ENCODE peak calls at places on chromosomes 4 and X, in eight cellular contexts. One of them, this sample, is unnamed.

GRCh38 chr4:133000012-133000411 is 149.1 kb upstream of the PCDH10 start:
- DNase-seq in nephron progenitor cell: no peak
- DNase-seq in psoas muscle: no peak
- DNase-seq in sigmoid colon: no peak
- DNase-seq in pancreas: no peak
- DNase-seq in AG09309: no peak
- DNase-seq in CD4-positive, alpha-beta T cell: no peak
- DNase-seq in PC-9: no peak
- DNase-seq in this sample: no peak

GRCh38 chrX:153304988-153305736 is 16.4 kb downstream of the PNMA6F start:
- DNase-seq in sigmoid colon: no peak
- DNase-seq in pancreas: no peak
- DNase-seq in psoas muscle: no peak
- DNase-seq in AG09309: no peak
- DNase-seq in PC-9: no peak
- DNase-seq in nephron progenitor cell: no peak
- DNase-seq in CD4-positive, alpha-beta T cell: no peak
- DNase-seq in this sample: no peak

GRCh38 chrX:40694833-40695232 is 40.5 kb downstream of the MED14 start:
- DNase-seq in nephron progenitor cell: no peak
- DNase-seq in CD4-positive, alpha-beta T cell: no peak
- DNase-seq in PC-9: no peak
- DNase-seq in pancreas: no peak
- DNase-seq in AG09309: no peak
- DNase-seq in psoas muscle: no peak
- DNase-seq in sigmoid colon: no peak
- DNase-seq in this sample: no peak

GRCh38 chrX:23515028-23515427 is 152.3 kb upstream of the PRDX4 start:
- DNase-seq in pancreas: peak
- DNase-seq in psoas muscle: no peak
- DNase-seq in PC-9: no peak
- DNase-seq in AG09309: no peak
- DNase-seq in CD4-positive, alpha-beta T cell: no peak
- DNase-seq in nephron progenitor cell: no peak
- DNase-seq in sigmoid colon: no peak
- DNase-seq in this sample: no peak

GRCh38 chr4:3403104-3403906 is 38.5 kb upstream of the HGFAC start:
- DNase-seq in AG09309: no peak
- DNase-seq in psoas muscle: no peak
- DNase-seq in sigmoid colon: peak
- DNase-seq in nephron progenitor cell: no peak
- DNase-seq in CD4-positive, alpha-beta T cell: no peak
- DNase-seq in PC-9: no peak
- DNase-seq in pancreas: no peak
- DNase-seq in this sample: no peak

GRCh38 chr4:182843813-182844325 is 73.3 kb downstream of the DCTD start:
- DNase-seq in sigmoid colon: no peak
- DNase-seq in CD4-positive, alpha-beta T cell: no peak
- DNase-seq in PC-9: no peak
- DNase-seq in pancreas: no peak
- DNase-seq in AG09309: no peak
- DNase-seq in nephron progenitor cell: no peak
- DNase-seq in psoas muscle: no peak
- DNase-seq in this sample: no peak

GRCh38 chr4:184479516-184479950 is 5.2 kb upstream of the IRF2 start:
- DNase-seq in CD4-positive, alpha-beta T cell: no peak
- DNase-seq in sigmoid colon: no peak
- DNase-seq in nephron progenitor cell: no peak
- DNase-seq in PC-9: no peak
- DNase-seq in AG09309: no peak
- DNase-seq in psoas muscle: no peak
- DNase-seq in pancreas: no peak
- DNase-seq in this sample: no peak

GRCh38 chrX:6363193-6363592 is 134.5 kb upstream of the NLGN4X start:
- DNase-seq in pancreas: no peak
- DNase-seq in AG09309: no peak
- DNase-seq in CD4-positive, alpha-beta T cell: no peak
- DNase-seq in nephron progenitor cell: no peak
- DNase-seq in sigmoid colon: no peak
- DNase-seq in psoas muscle: no peak
- DNase-seq in PC-9: no peak
- DNase-seq in this sample: no peak

GRCh38 chr4:173498023-173498422 is 32.0 kb downstream of the HAND2 start:
- DNase-seq in pancreas: no peak
- DNase-seq in PC-9: no peak
- DNase-seq in AG09309: no peak
- DNase-seq in nephron progenitor cell: no peak
- DNase-seq in sigmoid colon: no peak
- DNase-seq in psoas muscle: no peak
- DNase-seq in CD4-positive, alpha-beta T cell: no peak
- DNase-seq in this sample: no peak

GRCh38 chrX:65578346-65578745 is 43.8 kb upstream of the LAS1L start:
- DNase-seq in psoas muscle: no peak
- DNase-seq in pancreas: no peak
- DNase-seq in AG09309: no peak
- DNase-seq in sigmoid colon: no peak
- DNase-seq in CD4-positive, alpha-beta T cell: no peak
- DNase-seq in PC-9: no peak
- DNase-seq in nephron progenitor cell: no peak
- DNase-seq in this sample: no peak

GRCh38 chrX:118350221-118350620 is 4.3 kb downstream of the WDR44 start:
- DNase-seq in sigmoid colon: no peak
- DNase-seq in pancreas: no peak
- DNase-seq in PC-9: no peak
- DNase-seq in nephron progenitor cell: no peak
- DNase-seq in AG09309: no peak
- DNase-seq in psoas muscle: no peak
- DNase-seq in CD4-positive, alpha-beta T cell: no peak
- DNase-seq in this sample: no peak

GRCh38 chr4:153901220-153901619 is 112.3 kb upstream of the SFRP2 start:
- DNase-seq in nephron progenitor cell: no peak
- DNase-seq in CD4-positive, alpha-beta T cell: no peak
- DNase-seq in psoas muscle: no peak
- DNase-seq in pancreas: no peak
- DNase-seq in PC-9: no peak
- DNase-seq in sigmoid colon: no peak
- DNase-seq in AG09309: no peak
- DNase-seq in this sample: no peak

GRCh38 chrX:57573754-57574153 is 18.1 kb upstream of the ZXDB start:
- DNase-seq in psoas muscle: no peak
- DNase-seq in AG09309: no peak
- DNase-seq in PC-9: no peak
- DNase-seq in CD4-positive, alpha-beta T cell: no peak
- DNase-seq in sigmoid colon: no peak
- DNase-seq in nephron progenitor cell: peak
- DNase-seq in pancreas: no peak
- DNase-seq in this sample: no peak

GRCh38 chr4:88600129-88600849 is 8.0 kb downstream of the HERC3 start:
- DNase-seq in sigmoid colon: no peak
- DNase-seq in AG09309: peak
- DNase-seq in psoas muscle: no peak
- DNase-seq in CD4-positive, alpha-beta T cell: no peak
- DNase-seq in nephron progenitor cell: no peak
- DNase-seq in PC-9: peak
- DNase-seq in pancreas: no peak
- DNase-seq in this sample: no peak

GRCh38 chrX:150648296-150648940 is 44.8 kb upstream of the MTMR1 start:
- DNase-seq in AG09309: no peak
- DNase-seq in sigmoid colon: no peak
- DNase-seq in psoas muscle: no peak
- DNase-seq in pancreas: no peak
- DNase-seq in nephron progenitor cell: no peak
- DNase-seq in PC-9: no peak
- DNase-seq in CD4-positive, alpha-beta T cell: no peak
- DNase-seq in this sample: no peak

GRCh38 chrX:1685460-1685859 is 70.6 kb downstream of the ASMT start:
- DNase-seq in PC-9: no peak
- DNase-seq in nephron progenitor cell: no peak
- DNase-seq in CD4-positive, alpha-beta T cell: no peak
- DNase-seq in psoas muscle: no peak
- DNase-seq in pancreas: no peak
- DNase-seq in sigmoid colon: no peak
- DNase-seq in AG09309: no peak
- DNase-seq in this sample: no peak

GRCh38 chr4:8939887-8940742 is 68.5 kb upstream of the HMX1 start:
- DNase-seq in PC-9: no peak
- DNase-seq in psoas muscle: no peak
- DNase-seq in nephron progenitor cell: no peak
- DNase-seq in sigmoid colon: no peak
- DNase-seq in CD4-positive, alpha-beta T cell: no peak
- DNase-seq in AG09309: no peak
- DNase-seq in pancreas: no peak
- DNase-seq in this sample: no peak

GRCh38 chr4:77579406-77580076 is 26.1 kb upstream of the CXCL13 start:
- DNase-seq in nephron progenitor cell: no peak
- DNase-seq in AG09309: peak
- DNase-seq in sigmoid colon: no peak
- DNase-seq in psoas muscle: no peak
- DNase-seq in PC-9: peak
- DNase-seq in pancreas: no peak
- DNase-seq in CD4-positive, alpha-beta T cell: no peak
- DNase-seq in this sample: no peak

GRCh38 chr4:77576351-77576750 is 29.3 kb upstream of the CXCL13 start:
- DNase-seq in CD4-positive, alpha-beta T cell: no peak
- DNase-seq in PC-9: no peak
- DNase-seq in pancreas: no peak
- DNase-seq in nephron progenitor cell: no peak
- DNase-seq in AG09309: no peak
- DNase-seq in sigmoid colon: no peak
- DNase-seq in psoas muscle: no peak
- DNase-seq in this sample: no peak

GRCh38 chr4:77582151-77582550 is 23.5 kb upstream of the CXCL13 start:
- DNase-seq in sigmoid colon: no peak
- DNase-seq in psoas muscle: no peak
- DNase-seq in PC-9: no peak
- DNase-seq in CD4-positive, alpha-beta T cell: no peak
- DNase-seq in pancreas: no peak
- DNase-seq in nephron progenitor cell: no peak
- DNase-seq in AG09309: no peak
- DNase-seq in this sample: no peak

GRCh38 chr4:77581724-77582123 is 23.9 kb upstream of the CXCL13 start:
- DNase-seq in AG09309: no peak
- DNase-seq in nephron progenitor cell: no peak
- DNase-seq in CD4-positive, alpha-beta T cell: no peak
- DNase-seq in sigmoid colon: no peak
- DNase-seq in PC-9: peak
- DNase-seq in psoas muscle: no peak
- DNase-seq in pancreas: no peak
- DNase-seq in this sample: no peak

GRCh38 chr4:77578145-77578544 is 27.5 kb upstream of the CXCL13 start:
- DNase-seq in nephron progenitor cell: no peak
- DNase-seq in PC-9: no peak
- DNase-seq in pancreas: no peak
- DNase-seq in CD4-positive, alpha-beta T cell: no peak
- DNase-seq in AG09309: no peak
- DNase-seq in psoas muscle: no peak
- DNase-seq in sigmoid colon: no peak
- DNase-seq in this sample: no peak
- TF ChIP-seq CTCF in nephron progenitor cell: no peak
- TF ChIP-seq CTCF in PC-9: no peak
- TF ChIP-seq CTCF in pancreas: no peak
- TF ChIP-seq CTCF in CD4-positive, alpha-beta T cell: no peak
- TF ChIP-seq CTCF in AG09309: peak
- TF ChIP-seq CTCF in psoas muscle: no peak
- TF ChIP-seq CTCF in sigmoid colon: no peak
- TF ChIP-seq CTCF in this sample: no peak

GRCh38 chrX:95076449-95076848 is 1402.4 kb downstream of the FAM133A start:
- DNase-seq in PC-9: no peak
- DNase-seq in pancreas: no peak
- DNase-seq in nephron progenitor cell: peak
- DNase-seq in psoas muscle: no peak
- DNase-seq in AG09309: no peak
- DNase-seq in sigmoid colon: no peak
- DNase-seq in CD4-positive, alpha-beta T cell: no peak
- DNase-seq in this sample: no peak
- TF ChIP-seq CTCF in PC-9: peak
- TF ChIP-seq CTCF in pancreas: no peak
- TF ChIP-seq CTCF in nephron progenitor cell: peak
- TF ChIP-seq CTCF in psoas muscle: peak
- TF ChIP-seq CTCF in AG09309: peak
- TF ChIP-seq CTCF in sigmoid colon: no peak
- TF ChIP-seq CTCF in CD4-positive, alpha-beta T cell: no peak
- TF ChIP-seq CTCF in this sample: no peak

DNA sequence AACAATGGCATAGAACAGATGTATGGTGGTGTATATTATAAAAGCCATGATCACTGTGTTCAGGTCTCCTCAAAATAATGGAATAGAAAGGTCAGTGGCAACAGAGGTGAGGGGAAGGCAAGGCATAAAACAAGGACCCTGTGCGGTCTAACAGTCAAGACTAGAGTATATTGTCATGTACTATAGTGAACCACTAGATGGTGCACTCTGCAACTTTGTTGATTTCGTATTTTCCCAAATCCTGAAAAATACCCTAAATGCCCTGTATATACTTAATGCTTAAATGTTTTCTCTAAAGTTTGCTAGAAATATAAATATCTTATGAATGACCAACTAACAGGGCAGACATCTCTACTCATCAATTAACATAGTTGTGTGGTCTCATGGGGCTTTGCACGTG is 453.0 kb downstream of the PCDH11X start:
- DNase-seq in sigmoid colon: no peak
- DNase-seq in psoas muscle: no peak
- DNase-seq in AG09309: no peak
- DNase-seq in nephron progenitor cell: no peak
- DNase-seq in CD4-positive, alpha-beta T cell: no peak
- DNase-seq in pancreas: no peak
- DNase-seq in PC-9: no peak
- DNase-seq in this sample: no peak
- TF ChIP-seq CTCF in sigmoid colon: no peak
- TF ChIP-seq CTCF in psoas muscle: peak
- TF ChIP-seq CTCF in AG09309: peak
- TF ChIP-seq CTCF in nephron progenitor cell: peak
- TF ChIP-seq CTCF in CD4-positive, alpha-beta T cell: no peak
- TF ChIP-seq CTCF in pancreas: peak
- TF ChIP-seq CTCF in PC-9: peak
- TF ChIP-seq CTCF in this sample: no peak

GRCh38 chr4:163195247-163195765 is 28.6 kb upstream of the NAF1 start:
- DNase-seq in AG09309: no peak
- DNase-seq in sigmoid colon: no peak
- DNase-seq in psoas muscle: no peak
- DNase-seq in pancreas: no peak
- DNase-seq in CD4-positive, alpha-beta T cell: no peak
- DNase-seq in PC-9: no peak
- DNase-seq in nephron progenitor cell: no peak
- DNase-seq in this sample: no peak

GRCh38 chr4:163200950-163201349 is 34.3 kb upstream of the NAF1 start:
- DNase-seq in nephron progenitor cell: no peak
- DNase-seq in PC-9: no peak
- DNase-seq in psoas muscle: no peak
- DNase-seq in AG09309: no peak
- DNase-seq in pancreas: no peak
- DNase-seq in sigmoid colon: no peak
- DNase-seq in CD4-positive, alpha-beta T cell: no peak
- DNase-seq in this sample: no peak

GRCh38 chr4:163194593-163194992 is 27.9 kb upstream of the NAF1 start:
- DNase-seq in psoas muscle: no peak
- DNase-seq in pancreas: no peak
- DNase-seq in sigmoid colon: no peak
- DNase-seq in PC-9: no peak
- DNase-seq in AG09309: no peak
- DNase-seq in CD4-positive, alpha-beta T cell: no peak
- DNase-seq in nephron progenitor cell: no peak
- DNase-seq in this sample: no peak

GRCh38 chr4:163193717-163194116 is 27.0 kb upstream of the NAF1 start:
- DNase-seq in pancreas: no peak
- DNase-seq in sigmoid colon: no peak
- DNase-seq in psoas muscle: no peak
- DNase-seq in CD4-positive, alpha-beta T cell: no peak
- DNase-seq in PC-9: no peak
- DNase-seq in AG09309: no peak
- DNase-seq in nephron progenitor cell: no peak
- DNase-seq in this sample: no peak

GRCh38 chr4:163196904-163197505 is 30.3 kb upstream of the NAF1 start:
- DNase-seq in CD4-positive, alpha-beta T cell: no peak
- DNase-seq in nephron progenitor cell: no peak
- DNase-seq in pancreas: no peak
- DNase-seq in PC-9: no peak
- DNase-seq in psoas muscle: no peak
- DNase-seq in AG09309: no peak
- DNase-seq in sigmoid colon: no peak
- DNase-seq in this sample: no peak
- TF ChIP-seq CTCF in CD4-positive, alpha-beta T cell: no peak
- TF ChIP-seq CTCF in nephron progenitor cell: no peak
- TF ChIP-seq CTCF in pancreas: no peak
- TF ChIP-seq CTCF in PC-9: no peak
- TF ChIP-seq CTCF in psoas muscle: no peak
- TF ChIP-seq CTCF in AG09309: no peak
- TF ChIP-seq CTCF in sigmoid colon: no peak
- TF ChIP-seq CTCF in this sample: no peak

This sample was measured in natural killer cell.